ENCODE peak calls at places on chromosomes 16 and 17, in five cellular contexts. One of them, this sample, is unnamed. For H3K9me3, the result is how much of the 10 kb centered on the place peaks cover.

GRCh38 chr17:82227629-82228277 is 1.1 kb upstream of the SLC16A3 start:
- DNase-seq in testis: no peak
- DNase-seq in cardiac muscle cell: no peak
- DNase-seq in AG04450: no peak
- DNase-seq in CD4-positive, alpha-beta T cell: no peak
- DNase-seq in this sample: no peak

GRCh38 chr16:27657811-27658210 is 107.9 kb downstream of the KATNIP start:
- DNase-seq in AG04450: no peak
- DNase-seq in CD4-positive, alpha-beta T cell: no peak
- DNase-seq in testis: no peak
- DNase-seq in cardiac muscle cell: no peak
- DNase-seq in this sample: no peak

GRCh38 chr17:7411427-7411750 is 3.7 kb downstream of the NLGN2 start:
- DNase-seq in CD4-positive, alpha-beta T cell: no peak
- DNase-seq in cardiac muscle cell: no peak
- DNase-seq in testis: no peak
- DNase-seq in AG04450: no peak
- DNase-seq in this sample: no peak

GRCh38 chr16:85641776-85642176 is 28.7 kb downstream of the GSE1 start:
- DNase-seq in CD4-positive, alpha-beta T cell: no peak
- DNase-seq in testis: peak
- DNase-seq in cardiac muscle cell: peak
- DNase-seq in AG04450: no peak
- DNase-seq in this sample: no peak

GRCh38 chr16:77452243-77452642 is 17.4 kb upstream of the ADAMTS18 start:
- DNase-seq in testis: no peak
- DNase-seq in cardiac muscle cell: no peak
- DNase-seq in AG04450: no peak
- DNase-seq in CD4-positive, alpha-beta T cell: no peak
- DNase-seq in this sample: no peak

GRCh38 chr17:67557052-67557845 is 160.5 kb upstream of the NOL11 start:
- DNase-seq in testis: no peak
- DNase-seq in cardiac muscle cell: no peak
- DNase-seq in CD4-positive, alpha-beta T cell: no peak
- DNase-seq in AG04450: no peak
- DNase-seq in this sample: no peak

GRCh38 chr17:18043491-18043890 is 4.3 kb downstream of the GID4 start:
- DNase-seq in testis: no peak
- DNase-seq in cardiac muscle cell: peak
- DNase-seq in AG04450: no peak
- DNase-seq in CD4-positive, alpha-beta T cell: no peak
- DNase-seq in this sample: no peak

GRCh38 chr16:85998178-85998867 is 99.4 kb downstream of the IRF8 start:
- DNase-seq in AG04450: no peak
- DNase-seq in CD4-positive, alpha-beta T cell: no peak
- DNase-seq in cardiac muscle cell: no peak
- DNase-seq in testis: no peak
- DNase-seq in this sample: no peak

GRCh38 chr17:8818047-8818446 is 18.9 kb upstream of the MFSD6L start:
- DNase-seq in cardiac muscle cell: no peak
- DNase-seq in AG04450: no peak
- DNase-seq in testis: no peak
- DNase-seq in CD4-positive, alpha-beta T cell: no peak
- DNase-seq in this sample: no peak

GRCh38 chr17:50768348-50768761 is 1.0 kb upstream of the ANKRD40CL start:
- DNase-seq in AG04450: no peak
- DNase-seq in testis: no peak
- DNase-seq in cardiac muscle cell: no peak
- DNase-seq in CD4-positive, alpha-beta T cell: no peak
- DNase-seq in this sample: no peak

GRCh38 chr17:19876524-19877161 is 8.9 kb upstream of the ULK2 start:
- DNase-seq in cardiac muscle cell: no peak
- DNase-seq in testis: peak
- DNase-seq in AG04450: no peak
- DNase-seq in CD4-positive, alpha-beta T cell: no peak
- DNase-seq in this sample: peak

GRCh38 chr17:29368926-29369325 is 21.2 kb upstream of the TAOK1 start:
- DNase-seq in AG04450: no peak
- DNase-seq in cardiac muscle cell: peak
- DNase-seq in CD4-positive, alpha-beta T cell: no peak
- DNase-seq in testis: no peak
- DNase-seq in this sample: no peak

GRCh38 chr16:62939687-62940086 is 903.4 kb upstream of the CDH8 start:
- DNase-seq in CD4-positive, alpha-beta T cell: no peak
- DNase-seq in testis: no peak
- DNase-seq in AG04450: no peak
- DNase-seq in cardiac muscle cell: no peak
- DNase-seq in this sample: no peak

GRCh38 chr17:924711-925480 is 54.7 kb downstream of the NXN start:
- DNase-seq in cardiac muscle cell: no peak
- DNase-seq in AG04450: no peak
- DNase-seq in CD4-positive, alpha-beta T cell: no peak
- DNase-seq in testis: no peak
- DNase-seq in this sample: no peak

GRCh38 chr16:87464691-87465300 is 28.0 kb downstream of the ZCCHC14 start:
- DNase-seq in testis: peak
- DNase-seq in CD4-positive, alpha-beta T cell: no peak
- DNase-seq in AG04450: peak
- DNase-seq in cardiac muscle cell: peak
- DNase-seq in this sample: no peak

GRCh38 chr16:3825103-3825502 is 55.4 kb downstream of the CREBBP start:
- DNase-seq in AG04450: no peak
- DNase-seq in CD4-positive, alpha-beta T cell: no peak
- DNase-seq in testis: no peak
- DNase-seq in cardiac muscle cell: peak
- DNase-seq in this sample: no peak

GRCh38 chr17:76541739-76542450 is 2.1 kb downstream of the PRCD start:
- DNase-seq in cardiac muscle cell: no peak
- DNase-seq in testis: no peak
- DNase-seq in AG04450: no peak
- DNase-seq in CD4-positive, alpha-beta T cell: no peak
- DNase-seq in this sample: no peak

GRCh38 chr16:12896562-12896961 is 4.8 kb upstream of the SHISA9 start:
- DNase-seq in cardiac muscle cell: no peak
- DNase-seq in testis: no peak
- DNase-seq in CD4-positive, alpha-beta T cell: no peak
- DNase-seq in AG04450: no peak
- DNase-seq in this sample: no peak

GRCh38 chr16:19384656-19385055 is 33.0 kb upstream of the TMC5 start:
- DNase-seq in CD4-positive, alpha-beta T cell: no peak
- DNase-seq in AG04450: no peak
- DNase-seq in cardiac muscle cell: no peak
- DNase-seq in testis: no peak
- DNase-seq in this sample: no peak

GRCh38 chr16:66487580-66488235 is 60.6 kb downstream of the BEAN1 start:
- DNase-seq in CD4-positive, alpha-beta T cell: no peak
- DNase-seq in AG04450: no peak
- DNase-seq in cardiac muscle cell: no peak
- DNase-seq in testis: no peak
- DNase-seq in this sample: no peak

GRCh38 chr16:81778861-81779539 is at the start of gene PLCG2:
- DNase-seq in testis: peak
- DNase-seq in cardiac muscle cell: peak
- DNase-seq in CD4-positive, alpha-beta T cell: peak
- DNase-seq in AG04450: no peak
- DNase-seq in this sample: peak

GRCh38 chr17:59330314-59330942 is 1.0 kb upstream of the YPEL2 start:
- DNase-seq in AG04450: no peak
- DNase-seq in CD4-positive, alpha-beta T cell: no peak
- DNase-seq in testis: peak
- DNase-seq in cardiac muscle cell: no peak
- DNase-seq in this sample: no peak

GRCh38 chr17:35709874-35710273 is 21.6 kb upstream of the RASL10B start:
- DNase-seq in CD4-positive, alpha-beta T cell: no peak
- DNase-seq in AG04450: no peak
- DNase-seq in testis: no peak
- DNase-seq in cardiac muscle cell: peak
- DNase-seq in this sample: no peak

GRCh38 chr17:71192848-71193247 is 928.0 kb upstream of the SOX9 start:
- DNase-seq in cardiac muscle cell: no peak
- DNase-seq in CD4-positive, alpha-beta T cell: no peak
- DNase-seq in AG04450: peak
- DNase-seq in testis: no peak
- DNase-seq in this sample: no peak
- H3K9me3 ChIP-seq in cardiac muscle cell: under half
- H3K9me3 ChIP-seq in CD4-positive, alpha-beta T cell: under half
- H3K9me3 ChIP-seq in AG04450: under half
- H3K9me3 ChIP-seq in testis: under half
- H3K9me3 ChIP-seq in this sample: under half

GRCh38 chr16:35404273-35404672 is 1944.9 kb downstream of the TP53TG3F start:
- DNase-seq in cardiac muscle cell: no peak
- DNase-seq in AG04450: no peak
- DNase-seq in CD4-positive, alpha-beta T cell: no peak
- DNase-seq in testis: no peak
- DNase-seq in this sample: no peak
- H3K9me3 ChIP-seq in cardiac muscle cell: under half
- H3K9me3 ChIP-seq in AG04450: under half
- H3K9me3 ChIP-seq in CD4-positive, alpha-beta T cell: under half
- H3K9me3 ChIP-seq in testis: under half
- H3K9me3 ChIP-seq in this sample: under half

DNA sequence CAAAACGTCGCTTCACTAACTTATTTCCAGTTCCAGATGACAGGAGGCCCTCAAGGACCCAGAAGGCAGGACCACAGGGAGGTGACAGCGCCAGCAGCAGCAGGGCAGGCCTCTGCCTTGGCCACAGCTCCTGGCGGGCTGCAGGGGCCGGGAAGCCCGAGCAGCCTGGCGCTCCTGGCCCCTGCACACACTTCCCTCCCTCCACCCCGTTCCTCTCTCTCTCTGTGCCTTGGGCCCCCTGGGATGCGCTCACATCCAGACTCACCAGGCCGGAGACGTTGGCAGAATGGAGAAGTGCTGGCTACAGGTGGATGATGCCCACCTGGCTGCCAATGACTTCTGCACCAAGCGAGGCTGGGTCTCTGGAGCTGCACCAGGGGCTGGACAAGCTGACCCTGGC is 12.7 kb downstream of the ZNF594 start:
- DNase-seq in CD4-positive, alpha-beta T cell: no peak
- DNase-seq in cardiac muscle cell: no peak
- DNase-seq in testis: no peak
- DNase-seq in AG04450: no peak
- DNase-seq in this sample: no peak
- H3K9me3 ChIP-seq in CD4-positive, alpha-beta T cell: half or more
- H3K9me3 ChIP-seq in cardiac muscle cell: under half
- H3K9me3 ChIP-seq in testis: under half
- H3K9me3 ChIP-seq in AG04450: half or more
- H3K9me3 ChIP-seq in this sample: under half

GRCh38 chr16:31810863-31811262 is 62.7 kb upstream of the ZNF267 start:
- DNase-seq in CD4-positive, alpha-beta T cell: no peak
- DNase-seq in AG04450: no peak
- DNase-seq in cardiac muscle cell: no peak
- DNase-seq in testis: no peak
- DNase-seq in this sample: no peak

GRCh38 chr16:31807086-31807485 is 66.5 kb upstream of the ZNF267 start:
- DNase-seq in CD4-positive, alpha-beta T cell: no peak
- DNase-seq in AG04450: no peak
- DNase-seq in testis: no peak
- DNase-seq in cardiac muscle cell: no peak
- DNase-seq in this sample: no peak
- H3K9me3 ChIP-seq in CD4-positive, alpha-beta T cell: under half
- H3K9me3 ChIP-seq in AG04450: under half
- H3K9me3 ChIP-seq in testis: under half
- H3K9me3 ChIP-seq in cardiac muscle cell: under half
- H3K9me3 ChIP-seq in this sample: under half

GRCh38 chr16:35745821-35746248 is 2286.4 kb downstream of the TP53TG3F start:
- DNase-seq in testis: no peak
- DNase-seq in CD4-positive, alpha-beta T cell: no peak
- DNase-seq in AG04450: no peak
- DNase-seq in cardiac muscle cell: no peak
- DNase-seq in this sample: no peak
- H3K9me3 ChIP-seq in testis: under half
- H3K9me3 ChIP-seq in CD4-positive, alpha-beta T cell: half or more
- H3K9me3 ChIP-seq in AG04450: half or more
- H3K9me3 ChIP-seq in cardiac muscle cell: under half
- H3K9me3 ChIP-seq in this sample: under half

This sample was measured in T-helper 17 cell.